ENCODE peak calls at places on chromosome 17, in nine cellular contexts. One of them, this sample, is unnamed.

GRCh38 chr17:68437979-68438877 is 19.1 kb downstream of the WIPI1 start:
- DNase-seq in D721Med: no peak
- DNase-seq in endothelial cell of umbilical vein: peak; percentile 79
- DNase-seq in epithelial cell of esophagus: no peak
- DNase-seq in astrocyte of the spinal cord: peak; percentile 16
- DNase-seq in fibroblast of pulmonary artery: peak; percentile 45
- DNase-seq in GM23338: peak; percentile 35
- DNase-seq in PC-9: no peak
- DNase-seq in cardiac muscle cell: peak; percentile 65
- DNase-seq in this sample: peak; percentile 71

GRCh38 chr17:61442136-61442775 is 10.0 kb upstream of the TBX4 start:
- DNase-seq in D721Med: no peak
- DNase-seq in endothelial cell of umbilical vein: no peak
- DNase-seq in epithelial cell of esophagus: no peak
- DNase-seq in astrocyte of the spinal cord: no peak
- DNase-seq in fibroblast of pulmonary artery: no peak
- DNase-seq in GM23338: no peak
- DNase-seq in PC-9: no peak
- DNase-seq in cardiac muscle cell: no peak
- DNase-seq in this sample: no peak

GRCh38 chr17:81719410-81720266 is 7.6 kb downstream of the SLC25A10 start:
- DNase-seq in D721Med: no peak
- DNase-seq in endothelial cell of umbilical vein: no peak
- DNase-seq in epithelial cell of esophagus: no peak
- DNase-seq in astrocyte of the spinal cord: no peak
- DNase-seq in fibroblast of pulmonary artery: no peak
- DNase-seq in GM23338: no peak
- DNase-seq in PC-9: no peak
- DNase-seq in cardiac muscle cell: no peak
- DNase-seq in this sample: no peak

GRCh38 chr17:4898351-4898750 is 985 bp upstream of the C17orf107 start:
- DNase-seq in D721Med: peak; percentile 8
- DNase-seq in endothelial cell of umbilical vein: no peak
- DNase-seq in epithelial cell of esophagus: no peak
- DNase-seq in astrocyte of the spinal cord: no peak
- DNase-seq in fibroblast of pulmonary artery: no peak
- DNase-seq in GM23338: no peak
- DNase-seq in PC-9: no peak
- DNase-seq in cardiac muscle cell: no peak
- DNase-seq in this sample: no peak

GRCh38 chr17:55540414-55541091 is 29.3 kb upstream of the SMIM36 start:
- DNase-seq in D721Med: no peak
- DNase-seq in endothelial cell of umbilical vein: peak; percentile 73
- DNase-seq in epithelial cell of esophagus: peak; percentile 57
- DNase-seq in astrocyte of the spinal cord: peak; percentile 49
- DNase-seq in fibroblast of pulmonary artery: peak; percentile 31
- DNase-seq in GM23338: no peak
- DNase-seq in PC-9: no peak
- DNase-seq in cardiac muscle cell: no peak
- DNase-seq in this sample: no peak

GRCh38 chr17:54754560-54754959 is 146.1 kb upstream of the TOM1L1 start:
- DNase-seq in D721Med: no peak
- DNase-seq in endothelial cell of umbilical vein: no peak
- DNase-seq in epithelial cell of esophagus: no peak
- DNase-seq in astrocyte of the spinal cord: no peak
- DNase-seq in fibroblast of pulmonary artery: no peak
- DNase-seq in GM23338: peak; percentile 55
- DNase-seq in PC-9: no peak
- DNase-seq in cardiac muscle cell: no peak
- DNase-seq in this sample: peak; percentile 16

GRCh38 chr17:57518587-57519118 is 226.4 kb downstream of the CCDC182 start:
- DNase-seq in D721Med: no peak
- DNase-seq in endothelial cell of umbilical vein: no peak
- DNase-seq in epithelial cell of esophagus: no peak
- DNase-seq in astrocyte of the spinal cord: no peak
- DNase-seq in fibroblast of pulmonary artery: no peak
- DNase-seq in GM23338: no peak
- DNase-seq in PC-9: peak; percentile 29
- DNase-seq in cardiac muscle cell: peak; percentile 92
- DNase-seq in this sample: no peak

GRCh38 chr17:12252442-12252841 is 231.8 kb downstream of the MAP2K4 start:
- DNase-seq in D721Med: no peak
- DNase-seq in endothelial cell of umbilical vein: no peak
- DNase-seq in epithelial cell of esophagus: no peak
- DNase-seq in astrocyte of the spinal cord: no peak
- DNase-seq in fibroblast of pulmonary artery: no peak
- DNase-seq in GM23338: no peak
- DNase-seq in PC-9: no peak
- DNase-seq in cardiac muscle cell: peak; percentile 77
- DNase-seq in this sample: no peak

GRCh38 chr17:29565643-29566472 is 979 bp downstream of the ABHD15 start:
- DNase-seq in D721Med: no peak
- DNase-seq in endothelial cell of umbilical vein: peak; percentile 25
- DNase-seq in epithelial cell of esophagus: peak; percentile 49
- DNase-seq in astrocyte of the spinal cord: no peak
- DNase-seq in fibroblast of pulmonary artery: no peak
- DNase-seq in GM23338: peak; percentile 82
- DNase-seq in PC-9: peak; percentile 52
- DNase-seq in cardiac muscle cell: peak; percentile 46
- DNase-seq in this sample: peak; percentile 75

DNA sequence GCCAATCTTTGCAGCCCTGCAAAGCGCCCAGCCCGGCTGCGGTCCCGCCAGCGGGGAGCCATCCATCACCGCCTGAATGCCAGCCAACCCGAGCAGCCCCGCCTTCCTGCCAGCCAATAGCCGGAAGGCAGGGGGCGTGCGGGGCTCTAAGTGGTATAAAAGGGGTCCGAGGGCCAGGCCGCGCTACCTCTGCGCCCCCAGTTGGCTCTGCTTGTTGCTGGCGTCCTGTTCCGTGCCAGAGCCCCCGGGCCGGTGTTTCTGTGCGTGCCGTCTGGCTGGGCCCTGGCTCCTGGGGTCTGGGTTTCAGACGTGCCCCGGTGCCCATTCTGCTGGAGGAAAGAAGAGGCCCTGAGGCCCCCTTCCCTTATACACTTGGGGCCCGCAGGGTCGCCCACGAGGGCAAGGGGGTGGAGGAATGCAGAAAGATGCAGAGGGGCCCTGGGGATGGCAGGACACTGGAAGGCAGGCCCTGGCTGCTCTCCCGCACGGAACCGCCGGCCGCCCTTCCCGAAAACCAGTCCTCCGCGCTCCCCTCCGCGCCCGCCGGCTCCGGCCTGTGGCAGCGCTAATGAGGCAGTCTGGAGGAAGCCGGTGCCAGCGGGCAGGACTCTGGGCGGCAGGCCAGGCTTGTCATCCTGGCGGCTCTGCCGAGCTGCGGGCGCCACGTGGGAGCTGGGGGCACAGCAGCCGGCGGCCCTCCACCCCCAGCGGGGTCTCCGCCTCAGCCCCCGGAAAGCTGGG is 14.0 kb downstream of the COPZ2 start:
- DNase-seq in D721Med: no peak
- DNase-seq in endothelial cell of umbilical vein: peak; percentile 62
- DNase-seq in epithelial cell of esophagus: peak; percentile 83
- DNase-seq in astrocyte of the spinal cord: peak; percentile 59
- DNase-seq in fibroblast of pulmonary artery: peak; percentile 50
- DNase-seq in GM23338: peak; percentile 95
- DNase-seq in PC-9: peak; percentile 72
- DNase-seq in cardiac muscle cell: peak; percentile 82
- DNase-seq in this sample: peak; percentile 73
- TF ChIP-seq CTCF in D721Med: peak; percentile 22
- TF ChIP-seq CTCF in endothelial cell of umbilical vein: peak; percentile 17
- TF ChIP-seq CTCF in epithelial cell of esophagus: peak; percentile 46
- TF ChIP-seq CTCF in astrocyte of the spinal cord: no peak
- TF ChIP-seq CTCF in fibroblast of pulmonary artery: no peak
- TF ChIP-seq CTCF in GM23338: peak; percentile 29
- TF ChIP-seq CTCF in PC-9: peak; percentile 54
- TF ChIP-seq CTCF in cardiac muscle cell: peak; percentile 30
- TF ChIP-seq CTCF in this sample: peak; percentile 28

GRCh38 chr17:22694362-22695227 is 1002.3 kb downstream of the KCNJ18 start:
- DNase-seq in D721Med: no peak
- DNase-seq in endothelial cell of umbilical vein: no peak
- DNase-seq in epithelial cell of esophagus: no peak
- DNase-seq in astrocyte of the spinal cord: no peak
- DNase-seq in fibroblast of pulmonary artery: no peak
- DNase-seq in GM23338: peak; percentile 11
- DNase-seq in PC-9: no peak
- DNase-seq in cardiac muscle cell: no peak
- DNase-seq in this sample: no peak
- TF ChIP-seq CTCF in D721Med: no peak
- TF ChIP-seq CTCF in endothelial cell of umbilical vein: no peak
- TF ChIP-seq CTCF in epithelial cell of esophagus: no peak
- TF ChIP-seq CTCF in astrocyte of the spinal cord: peak; percentile 22
- TF ChIP-seq CTCF in fibroblast of pulmonary artery: no peak
- TF ChIP-seq CTCF in GM23338: no peak
- TF ChIP-seq CTCF in PC-9: peak; percentile 54
- TF ChIP-seq CTCF in cardiac muscle cell: peak; percentile 8
- TF ChIP-seq CTCF in this sample: peak; percentile 54

DNA sequence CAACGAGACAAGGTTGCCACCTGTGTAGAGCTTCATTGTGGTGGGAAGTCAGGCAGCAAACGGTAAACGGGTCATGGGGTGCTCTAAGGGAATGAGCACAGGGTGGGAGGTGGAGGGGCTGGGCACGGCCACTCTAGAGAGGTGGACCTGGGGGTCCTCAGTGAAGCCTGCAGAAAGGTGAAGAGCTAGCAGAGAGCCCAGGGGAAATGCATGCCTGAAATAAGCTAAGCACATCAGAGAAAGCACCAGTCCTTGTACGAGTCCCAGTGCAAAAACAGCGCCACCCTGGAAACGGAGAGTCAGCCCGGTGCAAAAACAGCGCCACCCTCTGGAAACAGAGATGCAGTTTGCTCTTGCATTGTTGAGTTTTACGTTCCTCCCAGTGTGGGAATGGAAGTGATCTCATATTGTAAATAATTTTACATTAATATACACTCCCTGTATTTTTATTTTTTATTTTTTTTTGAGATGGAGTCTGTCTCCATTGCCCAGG is 65.0 kb downstream of the TBC1D16 start:
- DNase-seq in D721Med: no peak
- DNase-seq in endothelial cell of umbilical vein: no peak
- DNase-seq in epithelial cell of esophagus: peak; percentile 48
- DNase-seq in astrocyte of the spinal cord: no peak
- DNase-seq in fibroblast of pulmonary artery: peak; percentile 44
- DNase-seq in GM23338: peak; percentile 93
- DNase-seq in PC-9: no peak
- DNase-seq in cardiac muscle cell: peak; percentile 82
- DNase-seq in this sample: peak; percentile 55
- TF ChIP-seq CTCF in D721Med: peak; percentile 64
- TF ChIP-seq CTCF in endothelial cell of umbilical vein: peak; percentile 42
- TF ChIP-seq CTCF in epithelial cell of esophagus: no peak
- TF ChIP-seq CTCF in astrocyte of the spinal cord: peak; percentile 55
- TF ChIP-seq CTCF in fibroblast of pulmonary artery: peak; percentile 47
- TF ChIP-seq CTCF in GM23338: peak; percentile 99
- TF ChIP-seq CTCF in PC-9: peak; percentile 44
- TF ChIP-seq CTCF in cardiac muscle cell: peak; percentile 49
- TF ChIP-seq CTCF in this sample: peak; percentile 68

DNA sequence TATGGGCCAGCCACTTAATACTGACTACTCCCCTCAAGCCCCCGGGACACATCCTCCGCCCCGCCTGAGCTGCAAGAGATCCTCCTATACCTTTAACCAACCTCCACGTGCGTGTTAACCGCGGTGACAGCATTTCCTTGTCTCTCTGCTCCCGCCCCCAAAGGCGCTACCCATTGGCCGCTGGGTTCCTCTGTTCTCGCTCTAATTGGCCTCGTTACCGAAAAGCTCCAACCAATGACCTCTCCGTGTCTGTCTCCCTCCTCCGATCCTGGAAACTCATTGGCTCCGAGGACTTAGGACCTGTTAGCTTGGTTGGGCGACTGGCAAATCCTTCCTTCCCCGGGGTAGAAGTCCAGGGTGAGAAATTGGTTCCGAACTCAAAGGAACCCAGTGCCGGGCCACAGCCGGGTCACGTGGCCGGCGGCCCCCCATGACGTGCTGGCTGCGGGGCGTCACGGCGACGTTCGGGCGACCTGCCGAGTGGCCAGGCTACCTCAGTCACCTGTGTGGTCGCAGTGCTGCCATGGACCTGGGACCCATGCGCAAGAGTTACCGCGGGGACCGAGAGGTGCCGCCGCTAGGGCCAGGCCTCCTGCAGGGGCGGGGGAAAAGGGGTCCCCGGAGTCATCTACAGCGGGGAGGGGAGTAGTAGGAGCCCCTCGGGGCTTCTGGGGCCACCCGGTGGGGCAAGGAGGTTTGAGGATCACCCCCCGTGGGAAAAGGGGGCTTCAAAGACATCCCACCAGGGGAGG is at the start of gene PNPO:
- DNase-seq in D721Med: no peak
- DNase-seq in endothelial cell of umbilical vein: peak; percentile 99
- DNase-seq in epithelial cell of esophagus: peak; percentile 99
- DNase-seq in astrocyte of the spinal cord: peak; percentile 97
- DNase-seq in fibroblast of pulmonary artery: peak; percentile 98
- DNase-seq in GM23338: peak; percentile 98
- DNase-seq in PC-9: peak; percentile 96
- DNase-seq in cardiac muscle cell: peak; percentile 87
- DNase-seq in this sample: peak; percentile 100
- TF ChIP-seq CTCF in D721Med: no peak
- TF ChIP-seq CTCF in endothelial cell of umbilical vein: no peak
- TF ChIP-seq CTCF in epithelial cell of esophagus: peak; percentile 27
- TF ChIP-seq CTCF in astrocyte of the spinal cord: peak; percentile 2
- TF ChIP-seq CTCF in fibroblast of pulmonary artery: no peak
- TF ChIP-seq CTCF in GM23338: no peak
- TF ChIP-seq CTCF in PC-9: no peak
- TF ChIP-seq CTCF in cardiac muscle cell: no peak
- TF ChIP-seq CTCF in this sample: no peak

This sample was measured in activated CD8-positive, alpha-beta T cell treated with anti-CD3 and anti-CD28 coated beads for 36 hours.